ENCODE peak calls at places on chromosome 9, in six cellular contexts. E, J, L, M, F and C are unnamed samples.

GRCh38 chr9:92506184-92506857 is 24.0 kb upstream of the ASPN start:
- DNase-seq in L (no peak), E (no peak), F (no peak), J (no peak), M (peak), C (no peak)

GRCh38 chr9:117103711-117104110 is 311.1 kb downstream of the ASTN2 start:
- DNase-seq in M (no peak), E (no peak), J (no peak), L (no peak), F (no peak), C (no peak)

GRCh38 chr9:109422641-109423040 is 75.5 kb downstream of the PTPN3 start:
- DNase-seq in E (no peak), L (no peak), J (no peak), M (no peak), F (no peak), C (peak)

GRCh38 chr9:101485873-101486692 is 47.6 kb upstream of the RNF20 start:
- DNase-seq in L (peak), J (peak), F (peak), E (no peak), M (no peak), C (no peak)

GRCh38 chr9:84819446-84819845 is 149.9 kb downstream of the NTRK2 start:
- DNase-seq in L (no peak), E (no peak), M (no peak), F (no peak), J (no peak), C (no peak)

GRCh38 chr9:87337335-87338074 is 160.2 kb upstream of the DAPK1 start:
- DNase-seq in F (no peak), E (no peak), L (no peak), J (no peak), M (no peak), C (no peak)

GRCh38 chr9:16960084-16960483 is 89.6 kb upstream of the BNC2 start:
- DNase-seq in F (no peak), M (no peak), J (no peak), L (no peak), E (no peak), C (no peak)

GRCh38 chr9:14027114-14027812 is 286.7 kb downstream of the NFIB start:
- DNase-seq in L (no peak), M (peak), E (no peak), F (no peak), J (no peak), C (no peak)

GRCh38 chr9:117325110-117325788 is 89.6 kb downstream of the ASTN2 start:
- DNase-seq in L (no peak), F (no peak), J (no peak), M (no peak), E (no peak), C (no peak)

GRCh38 chr9:124122813-124123462 is 111.4 kb downstream of the LHX2 start:
- DNase-seq in E (no peak), L (no peak), F (no peak), J (no peak), M (no peak), C (no peak)

GRCh38 chr9:120918931-120919638 is 7.5 kb downstream of the TRAF1 start:
- DNase-seq in L (peak), J (no peak), E (no peak), F (no peak), M (no peak), C (no peak)

GRCh38 chr9:115015018-115015635 is 84.7 kb upstream of the TNFSF8 start:
- DNase-seq in L (peak), M (no peak), F (no peak), E (no peak), J (no peak), C (no peak)

GRCh38 chr9:27441741-27442070 is 82.4 kb upstream of the IFNK start:
- DNase-seq in F (no peak), E (no peak), J (no peak), M (no peak), L (no peak), C (no peak)

GRCh38 chr9:25678147-25678666 is at the start of gene TUSC1:
- DNase-seq in E (no peak), L (no peak), J (peak), F (peak), M (peak), C (peak)

GRCh38 chr9:133946840-133947486 is 45.2 kb downstream of the VAV2 start:
- DNase-seq in E (no peak), J (no peak), F (no peak), M (peak), L (no peak), C (no peak)

GRCh38 chr9:92730897-92731296 is 33.7 kb downstream of the BICD2 start:
- DNase-seq in J (no peak), M (no peak), L (no peak), F (no peak), E (no peak), C (no peak)

GRCh38 chr9:8852301-8852864 is 1052.8 kb upstream of the DMAC1 start:
- DNase-seq in E (no peak), J (no peak), M (no peak), F (no peak), L (no peak), C (no peak)

GRCh38 chr9:90099262-90099982 is 494.6 kb downstream of the GADD45G start:
- DNase-seq in F (no peak), L (no peak), M (no peak), J (peak), E (no peak), C (no peak)